ENCODE peak calls at places on chromosomes 16 and 17, in six cellular contexts. V is heart left ventricle, P is prostate gland, N is sigmoid colon, T is A549, D is GM12878. Q is an unnamed sample.

GRCh38 chr17:72416054-72416691 is 295.4 kb downstream of the SOX9 start:
- DNase-seq in V (no peak), D (peak), P (peak), N (no peak), T (no peak), Q (no peak)

GRCh38 chr16:84247341-84247740 is 7.5 kb upstream of the KCNG4 start:
- DNase-seq in N (no peak), D (no peak), V (no peak), T (no peak), P (no peak), Q (no peak)

GRCh38 chr17:18315498-18316360 is 636 bp downstream of the SMCR8 start:
- DNase-seq in V (no peak), D (no peak), P (no peak), N (peak), T (no peak), Q (peak)

GRCh38 chr17:2048805-2049204 is 6.1 kb upstream of the HIC1 start:
- DNase-seq in T (no peak), N (no peak), P (no peak), D (no peak), V (no peak), Q (no peak)

GRCh38 chr17:58621174-58621573 is 70.7 kb downstream of the TEX14 start:
- DNase-seq in T (no peak), P (no peak), V (no peak), N (no peak), D (peak), Q (no peak)

GRCh38 chr17:312476-313148 is 40.0 kb downstream of the RPH3AL start:
- DNase-seq in D (no peak), P (no peak), V (peak), N (no peak), T (no peak), Q (no peak)

GRCh38 chr17:3732171-3732570 is 8.5 kb downstream of the HASPIN start:
- DNase-seq in V (no peak), N (peak), D (peak), T (no peak), P (no peak), Q (peak)

GRCh38 chr17:61218438-61218837 is 181.2 kb upstream of the TBX2 start:
- DNase-seq in P (no peak), N (no peak), V (no peak), T (no peak), D (no peak), Q (peak)

GRCh38 chr17:69223809-69224208 is 4.8 kb downstream of the ABCA10 start:
- DNase-seq in N (no peak), P (no peak), T (no peak), D (peak), V (no peak), Q (peak)

GRCh38 chr16:87527055-87527724 is 34.4 kb upstream of the ZCCHC14 start:
- DNase-seq in N (no peak), V (no peak), P (no peak), D (no peak), T (no peak), Q (no peak)

GRCh38 chr16:30429418-30429677 is 482 bp downstream of the DCTPP1 start:
- DNase-seq in P (no peak), V (no peak), D (no peak), N (no peak), T (no peak), Q (no peak)

GRCh38 chr16:87721622-87722565 is 43.9 kb downstream of the KLHDC4 start:
- DNase-seq in T (no peak), V (no peak), N (no peak), P (no peak), D (no peak), Q (no peak)

GRCh38 chr16:75264531-75264998 is 13.1 kb upstream of the BCAR1 start:
- DNase-seq in V (peak), N (peak), T (no peak), D (no peak), P (no peak), Q (peak)

GRCh38 chr17:604719-605118 is 109.9 kb downstream of the VPS53 start:
- DNase-seq in N (no peak), P (no peak), T (no peak), V (no peak), D (no peak), Q (peak)

GRCh38 chr16:4319454-4319853 is 3.6 kb downstream of the GLIS2 start:
- DNase-seq in T (no peak), P (no peak), D (no peak), V (no peak), N (peak), Q (peak)

GRCh38 chr17:44465897-44466296 is 37.3 kb downstream of the GPATCH8 start:
- DNase-seq in N (no peak), D (no peak), P (no peak), T (no peak), V (no peak), Q (no peak)

GRCh38 chr17:27872776-27873175 is 20.4 kb downstream of the LYRM9 start:
- DNase-seq in V (no peak), T (no peak), D (no peak), P (no peak), N (no peak), Q (no peak)

GRCh38 chr17:27873211-27873610 is 20.0 kb downstream of the LYRM9 start:
- DNase-seq in N (no peak), D (no peak), P (no peak), V (no peak), T (no peak), Q (no peak)

GRCh38 chr17:27870345-27870744 is 22.8 kb downstream of the LYRM9 start:
- DNase-seq in T (no peak), V (no peak), P (no peak), D (no peak), N (no peak), Q (no peak)

GRCh38 chr17:27871407-27871806 is 21.8 kb downstream of the LYRM9 start:
- DNase-seq in T (no peak), V (no peak), D (no peak), P (peak), N (no peak), Q (no peak)

GRCh38 chr17:27868565-27868964 is 24.6 kb downstream of the LYRM9 start:
- DNase-seq in N (no peak), T (no peak), V (no peak), P (no peak), D (no peak), Q (no peak)
- TF ChIP-seq CTCF in N (no peak), T (no peak), V (no peak), P (no peak), D (no peak), Q (no peak)

DNA sequence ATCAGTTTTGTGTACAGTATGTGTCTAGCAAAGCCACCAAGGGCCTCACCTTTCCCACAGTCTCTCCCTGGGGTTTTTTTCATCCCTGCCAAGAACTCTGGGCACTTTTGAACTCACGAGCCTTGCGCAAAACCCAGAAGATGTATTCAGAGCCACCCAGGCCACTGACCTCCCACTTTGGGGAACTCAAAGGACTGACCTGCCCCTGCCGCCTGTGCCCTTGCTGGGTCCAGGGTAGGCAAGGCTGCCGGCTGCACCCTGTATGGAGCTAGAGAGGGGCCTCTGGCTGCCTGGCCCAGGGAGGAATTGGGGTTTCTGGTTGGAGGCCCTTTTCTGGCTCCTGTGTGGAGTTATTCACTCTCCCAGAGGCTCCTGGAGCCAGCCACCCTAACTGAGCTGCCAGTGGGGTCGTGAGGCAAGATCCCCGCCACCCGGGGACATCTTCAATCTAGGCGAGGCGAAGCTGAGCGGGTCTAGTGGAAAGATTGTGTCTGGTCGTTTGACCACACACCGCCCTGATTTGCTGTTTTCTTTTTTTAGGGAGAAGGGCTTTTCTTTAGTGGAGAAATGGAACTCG is 1.9 kb downstream of the CDK5R1 start:
- DNase-seq in D (no peak), P (no peak), V (no peak), N (no peak), T (no peak), Q (no peak)
- H3K4me3 ChIP-seq in D (peak), P (no peak), V (no peak), N (no peak), T (no peak), Q (no peak)

GRCh38 chr16:51180719-51181494 is 29.8 kb upstream of the SALL1 start:
- DNase-seq in P (no peak), T (no peak), N (no peak), D (no peak), V (no peak), Q (no peak)

GRCh38 chr16:51175081-51175480 is 24.0 kb upstream of the SALL1 start:
- DNase-seq in D (no peak), V (no peak), P (no peak), N (no peak), T (no peak), Q (peak)
- TF ChIP-seq CTCF in D (no peak), V (no peak), P (no peak), N (no peak), T (no peak), Q (no peak)

DNA sequence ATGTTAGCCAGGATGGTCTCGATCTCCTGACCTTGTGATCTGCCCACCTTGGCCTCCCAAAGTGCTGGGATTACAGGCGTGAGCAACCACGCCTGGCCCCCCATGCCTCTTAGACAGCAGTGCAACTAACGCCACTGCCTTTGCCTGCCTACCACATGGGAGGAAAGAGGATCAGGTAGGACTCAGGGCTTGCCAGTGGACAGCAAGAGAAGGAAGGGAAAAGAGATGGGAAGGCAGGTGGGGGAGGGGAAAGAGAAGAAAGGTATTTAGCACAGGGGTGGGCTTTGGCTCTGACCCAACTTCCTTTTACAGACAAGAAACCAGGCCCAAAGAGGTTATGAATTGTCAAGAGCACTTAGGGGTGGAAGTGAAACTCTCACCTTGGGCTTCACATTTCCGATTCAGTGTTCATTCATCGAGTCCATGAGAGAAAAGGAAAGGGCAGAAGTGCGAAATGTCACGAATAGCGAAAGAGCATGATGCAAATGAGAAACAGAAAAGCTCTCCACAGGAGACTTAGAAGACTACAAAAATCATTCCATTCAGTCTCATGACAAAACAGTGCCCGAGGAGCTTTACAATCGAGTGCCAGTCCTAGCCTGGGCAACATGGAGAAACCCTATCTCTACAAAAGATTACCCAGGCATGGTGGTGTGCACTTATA is 36.4 kb downstream of the CDK5R1 start:
- DNase-seq in T (no peak), N (peak), D (peak), V (no peak), P (no peak), Q (no peak)
- H3K4me3 ChIP-seq in T (no peak), N (no peak), D (peak), V (no peak), P (no peak), Q (no peak)

GRCh38 chr17:81527591-81528383 is at the start of gene FSCN2:
- DNase-seq in N (no peak), P (no peak), D (no peak), T (no peak), V (no peak), Q (peak)
- TF ChIP-seq CTCF in N (no peak), P (peak), D (no peak), T (no peak), V (no peak), Q (peak)

GRCh38 chr17:49995055-49995738 is at the start of gene DLX3:
- DNase-seq in V (peak), T (peak), P (peak), D (no peak), N (peak), Q (peak)
- H3K4me3 ChIP-seq in V (peak), T (peak), P (peak), D (no peak), N (peak), Q (peak)

GRCh38 chr16:71249399-71249798 is 18.9 kb upstream of the HYDIN start:
- DNase-seq in N (no peak), T (no peak), V (no peak), P (no peak), D (no peak), Q (no peak)
- TF ChIP-seq CTCF in N (no peak), T (no peak), V (no peak), P (no peak), D (no peak), Q (no peak)

DNA sequence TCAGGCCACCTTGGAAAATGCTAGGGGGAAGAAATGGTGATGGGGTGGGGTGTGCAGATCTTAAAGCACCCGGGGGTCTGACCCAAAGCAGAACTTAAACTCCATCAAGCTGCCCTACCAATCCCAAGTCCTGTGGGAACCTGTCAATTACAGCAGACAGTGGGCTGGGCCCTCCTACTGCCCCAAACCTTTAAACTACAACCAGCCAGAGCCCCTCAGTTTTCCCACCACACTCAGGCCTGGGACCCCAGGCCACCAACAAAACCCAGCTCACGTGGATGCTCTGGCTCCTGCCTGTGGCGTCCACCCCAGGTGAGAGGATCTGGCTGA is 2.7 kb downstream of the MYO18A start:
- DNase-seq in V (no peak), N (no peak), P (no peak), D (no peak), T (no peak), Q (no peak)
- H3K4me3 ChIP-seq in V (no peak), N (no peak), P (no peak), D (no peak), T (peak), Q (no peak)

GRCh38 chr17:28575126-28575795 is 1.4 kb downstream of the ALDOC start:
- DNase-seq in V (peak), D (no peak), T (no peak), N (no peak), P (no peak), Q (no peak)
- TF ChIP-seq CTCF in V (peak), D (peak), T (no peak), N (no peak), P (no peak), Q (no peak)